ENCODE peak calls at places on chromosomes 13 and 19, in ten cellular contexts. One of them, this sample, is unnamed.
A peak's percentile ranks its signal among the peaks of the same experiment; 100 is the strongest.

GRCh38 chr19:9735986-9736385 is 32.6 kb downstream of the ZNF846 start:
- DNase-seq in cardiac muscle cell: no peak
- DNase-seq in gastrocnemius medialis: no peak
- DNase-seq in astrocyte: no peak
- DNase-seq in fibroblast of the aortic adventitia: no peak
- DNase-seq in hepatocyte: no peak
- DNase-seq in fibroblast of lung: no peak
- DNase-seq in NCI-H1092: no peak
- DNase-seq in H4: no peak
- DNase-seq in adipocyte: no peak
- DNase-seq in this sample: no peak

GRCh38 chr13:97339989-97340361 is 94.0 kb upstream of the RAP2A start:
- DNase-seq in gastrocnemius medialis: no peak
- DNase-seq in astrocyte: no peak
- DNase-seq in cardiac muscle cell: peak; percentile 12
- DNase-seq in NCI-H1092: no peak
- DNase-seq in adipocyte: no peak
- DNase-seq in fibroblast of the aortic adventitia: peak; percentile 20
- DNase-seq in H4: no peak
- DNase-seq in hepatocyte: no peak
- DNase-seq in fibroblast of lung: no peak
- DNase-seq in this sample: no peak

GRCh38 chr13:44142540-44142867 is 231.1 kb upstream of the SERP2 start:
- DNase-seq in fibroblast of the aortic adventitia: no peak
- DNase-seq in astrocyte: no peak
- DNase-seq in fibroblast of lung: no peak
- DNase-seq in hepatocyte: peak; percentile 23
- DNase-seq in gastrocnemius medialis: no peak
- DNase-seq in adipocyte: no peak
- DNase-seq in cardiac muscle cell: no peak
- DNase-seq in H4: no peak
- DNase-seq in NCI-H1092: no peak
- DNase-seq in this sample: no peak

GRCh38 chr19:38021356-38021755 is 114.3 kb downstream of the SIPA1L3 start:
- DNase-seq in fibroblast of the aortic adventitia: no peak
- DNase-seq in gastrocnemius medialis: no peak
- DNase-seq in adipocyte: no peak
- DNase-seq in NCI-H1092: no peak
- DNase-seq in hepatocyte: no peak
- DNase-seq in H4: no peak
- DNase-seq in fibroblast of lung: no peak
- DNase-seq in astrocyte: no peak
- DNase-seq in cardiac muscle cell: no peak
- DNase-seq in this sample: no peak

GRCh38 chr13:79194272-79194671 is 211.8 kb downstream of the RBM26 start:
- DNase-seq in fibroblast of lung: no peak
- DNase-seq in NCI-H1092: no peak
- DNase-seq in hepatocyte: no peak
- DNase-seq in adipocyte: no peak
- DNase-seq in astrocyte: no peak
- DNase-seq in H4: no peak
- DNase-seq in cardiac muscle cell: no peak
- DNase-seq in gastrocnemius medialis: no peak
- DNase-seq in fibroblast of the aortic adventitia: no peak
- DNase-seq in this sample: peak; percentile 31

GRCh38 chr13:26328326-26328725 is 74.4 kb downstream of the CDK8 start:
- DNase-seq in gastrocnemius medialis: no peak
- DNase-seq in hepatocyte: no peak
- DNase-seq in fibroblast of lung: no peak
- DNase-seq in adipocyte: no peak
- DNase-seq in cardiac muscle cell: no peak
- DNase-seq in H4: no peak
- DNase-seq in NCI-H1092: no peak
- DNase-seq in fibroblast of the aortic adventitia: no peak
- DNase-seq in astrocyte: no peak
- DNase-seq in this sample: no peak

GRCh38 chr13:45445053-45445452 is 19.7 kb upstream of the COG3 start:
- DNase-seq in fibroblast of the aortic adventitia: no peak
- DNase-seq in gastrocnemius medialis: no peak
- DNase-seq in cardiac muscle cell: no peak
- DNase-seq in NCI-H1092: no peak
- DNase-seq in astrocyte: no peak
- DNase-seq in fibroblast of lung: no peak
- DNase-seq in adipocyte: no peak
- DNase-seq in H4: no peak
- DNase-seq in hepatocyte: no peak
- DNase-seq in this sample: no peak

GRCh38 chr13:33218020-33218419 is 67.5 kb downstream of the STARD13 start:
- DNase-seq in hepatocyte: peak; percentile 59
- DNase-seq in cardiac muscle cell: no peak
- DNase-seq in NCI-H1092: no peak
- DNase-seq in astrocyte: peak; percentile 88
- DNase-seq in fibroblast of the aortic adventitia: no peak
- DNase-seq in gastrocnemius medialis: no peak
- DNase-seq in H4: peak; percentile 11
- DNase-seq in fibroblast of lung: no peak
- DNase-seq in adipocyte: peak; percentile 60
- DNase-seq in this sample: no peak

GRCh38 chr13:96728463-96728862 is 265.8 kb downstream of the OXGR1 start:
- DNase-seq in H4: no peak
- DNase-seq in astrocyte: no peak
- DNase-seq in NCI-H1092: no peak
- DNase-seq in adipocyte: no peak
- DNase-seq in hepatocyte: no peak
- DNase-seq in gastrocnemius medialis: no peak
- DNase-seq in cardiac muscle cell: no peak
- DNase-seq in fibroblast of lung: no peak
- DNase-seq in fibroblast of the aortic adventitia: peak; percentile 12
- DNase-seq in this sample: no peak

GRCh38 chr13:102901056-102901455 is 55.2 kb downstream of the ERCC5 start:
- DNase-seq in fibroblast of the aortic adventitia: no peak
- DNase-seq in gastrocnemius medialis: no peak
- DNase-seq in hepatocyte: peak; percentile 21
- DNase-seq in cardiac muscle cell: no peak
- DNase-seq in adipocyte: no peak
- DNase-seq in astrocyte: no peak
- DNase-seq in fibroblast of lung: no peak
- DNase-seq in H4: no peak
- DNase-seq in NCI-H1092: no peak
- DNase-seq in this sample: no peak

GRCh38 chr19:51948979-51949378 is 21.7 kb downstream of the ZNF613 start:
- DNase-seq in cardiac muscle cell: no peak
- DNase-seq in adipocyte: peak; percentile 40
- DNase-seq in hepatocyte: no peak
- DNase-seq in fibroblast of the aortic adventitia: peak; percentile 4
- DNase-seq in H4: no peak
- DNase-seq in gastrocnemius medialis: no peak
- DNase-seq in astrocyte: peak; percentile 16
- DNase-seq in NCI-H1092: no peak
- DNase-seq in fibroblast of lung: peak; percentile 75
- DNase-seq in this sample: no peak

GRCh38 chr19:34962281-34962944 is 1.6 kb downstream of the ZNF792 start:
- DNase-seq in gastrocnemius medialis: no peak
- DNase-seq in NCI-H1092: no peak
- DNase-seq in astrocyte: no peak
- DNase-seq in fibroblast of lung: no peak
- DNase-seq in fibroblast of the aortic adventitia: peak; percentile 11
- DNase-seq in cardiac muscle cell: no peak
- DNase-seq in H4: no peak
- DNase-seq in hepatocyte: no peak
- DNase-seq in adipocyte: no peak
- DNase-seq in this sample: no peak

GRCh38 chr19:50784710-50785109 is 5.5 kb upstream of the ACP4 start:
- DNase-seq in astrocyte: no peak
- DNase-seq in NCI-H1092: no peak
- DNase-seq in hepatocyte: no peak
- DNase-seq in fibroblast of lung: no peak
- DNase-seq in gastrocnemius medialis: no peak
- DNase-seq in adipocyte: no peak
- DNase-seq in H4: no peak
- DNase-seq in cardiac muscle cell: no peak
- DNase-seq in fibroblast of the aortic adventitia: no peak
- DNase-seq in this sample: no peak

GRCh38 chr13:108877300-108877699 is 247.9 kb downstream of the MYO16 start:
- DNase-seq in H4: no peak
- DNase-seq in fibroblast of the aortic adventitia: no peak
- DNase-seq in fibroblast of lung: peak; percentile 6
- DNase-seq in gastrocnemius medialis: no peak
- DNase-seq in NCI-H1092: no peak
- DNase-seq in cardiac muscle cell: peak; percentile 20
- DNase-seq in astrocyte: peak; percentile 4
- DNase-seq in adipocyte: peak; percentile 31
- DNase-seq in hepatocyte: no peak
- DNase-seq in this sample: no peak

GRCh38 chr19:19064098-19064722 is 416 bp downstream of the SLC25A42 start:
- DNase-seq in fibroblast of the aortic adventitia: no peak
- DNase-seq in H4: no peak
- DNase-seq in adipocyte: no peak
- DNase-seq in cardiac muscle cell: no peak
- DNase-seq in gastrocnemius medialis: no peak
- DNase-seq in fibroblast of lung: no peak
- DNase-seq in NCI-H1092: peak; percentile 72
- DNase-seq in hepatocyte: no peak
- DNase-seq in astrocyte: no peak
- DNase-seq in this sample: peak; percentile 52

GRCh38 chr19:12868540-12869112 is 12.6 kb downstream of the DNASE2 start:
- DNase-seq in hepatocyte: no peak
- DNase-seq in fibroblast of lung: no peak
- DNase-seq in H4: no peak
- DNase-seq in adipocyte: no peak
- DNase-seq in NCI-H1092: no peak
- DNase-seq in gastrocnemius medialis: no peak
- DNase-seq in astrocyte: no peak
- DNase-seq in cardiac muscle cell: no peak
- DNase-seq in fibroblast of the aortic adventitia: no peak
- DNase-seq in this sample: no peak

GRCh38 chr19:8578642-8579265 is 1.5 kb upstream of the MYO1F start:
- DNase-seq in hepatocyte: peak; percentile 87
- DNase-seq in H4: peak; percentile 58
- DNase-seq in fibroblast of the aortic adventitia: peak; percentile 68
- DNase-seq in fibroblast of lung: peak; percentile 57
- DNase-seq in adipocyte: peak; percentile 90
- DNase-seq in gastrocnemius medialis: no peak
- DNase-seq in cardiac muscle cell: peak; percentile 85
- DNase-seq in astrocyte: no peak
- DNase-seq in NCI-H1092: no peak
- DNase-seq in this sample: peak; percentile 69

GRCh38 chr19:3132971-3133792 is 2.7 kb upstream of the GNA15 start:
- DNase-seq in astrocyte: peak; percentile 32
- DNase-seq in fibroblast of lung: no peak
- DNase-seq in gastrocnemius medialis: no peak
- DNase-seq in cardiac muscle cell: no peak
- DNase-seq in adipocyte: no peak
- DNase-seq in fibroblast of the aortic adventitia: peak; percentile 7
- DNase-seq in hepatocyte: no peak
- DNase-seq in NCI-H1092: peak; percentile 57
- DNase-seq in H4: peak; percentile 50
- DNase-seq in this sample: no peak

GRCh38 chr19:56091751-56092546 is 29.1 kb downstream of the ZNF787 start:
- DNase-seq in NCI-H1092: peak; percentile 27
- DNase-seq in gastrocnemius medialis: no peak
- DNase-seq in astrocyte: no peak
- DNase-seq in adipocyte: no peak
- DNase-seq in cardiac muscle cell: no peak
- DNase-seq in fibroblast of the aortic adventitia: no peak
- DNase-seq in H4: no peak
- DNase-seq in hepatocyte: no peak
- DNase-seq in fibroblast of lung: no peak
- DNase-seq in this sample: no peak

GRCh38 chr13:19587635-19588300 is 26.4 kb upstream of the TPTE2 start:
- DNase-seq in fibroblast of lung: peak; percentile 58
- DNase-seq in gastrocnemius medialis: no peak
- DNase-seq in adipocyte: peak; percentile 58
- DNase-seq in cardiac muscle cell: no peak
- DNase-seq in NCI-H1092: no peak
- DNase-seq in H4: peak; percentile 9
- DNase-seq in hepatocyte: peak; percentile 19
- DNase-seq in astrocyte: peak; percentile 10
- DNase-seq in fibroblast of the aortic adventitia: peak; percentile 52
- DNase-seq in this sample: no peak

This sample was measured in GM19239.